ENCODE peak calls at places on chromosome 6, in five cellular contexts. D, Q, S, M and H are unnamed samples.

GRCh38 chr6:130518588-130518987 is 152.8 kb downstream of the TMEM200A start:
- DNase-seq in S (no peak), D (no peak), Q (no peak), M (peak), H (no peak)

GRCh38 chr6:53795702-53796450 is 1.1 kb downstream of the LRRC1 start:
- DNase-seq in S (peak), M (peak), Q (no peak), D (no peak), H (peak)

GRCh38 chr6:56023829-56024228 is 148.4 kb upstream of the BMP5 start:
- DNase-seq in S (no peak), M (no peak), Q (no peak), D (no peak), H (no peak)

GRCh38 chr6:124868476-124868875 is 93.8 kb upstream of the RNF217 start:
- DNase-seq in M (no peak), S (no peak), Q (no peak), D (no peak), H (no peak)

GRCh38 chr6:107030151-107030550 is 2.2 kb downstream of the MTRES1 start:
- DNase-seq in Q (no peak), M (no peak), D (no peak), S (no peak), H (no peak)

GRCh38 chr6:156390621-156391378 is 386.4 kb upstream of the ARID1B start:
- DNase-seq in M (no peak), D (no peak), S (no peak), Q (no peak), H (no peak)

GRCh38 chr6:156782691-156783320 is 5.6 kb downstream of the ARID1B start:
- DNase-seq in D (no peak), M (no peak), Q (no peak), S (no peak), H (no peak)

GRCh38 chr6:1662532-1662931 is 52.8 kb downstream of the FOXC1 start:
- DNase-seq in S (no peak), D (no peak), Q (no peak), M (no peak), H (no peak)

GRCh38 chr6:25404693-25405169 is 125.6 kb downstream of the CARMIL1 start:
- DNase-seq in M (peak), S (no peak), Q (no peak), D (no peak), H (no peak)

GRCh38 chr6:168133186-168133585 is 54.2 kb upstream of the FRMD1 start:
- DNase-seq in M (no peak), S (no peak), D (no peak), Q (no peak), H (peak)